ENCODE peak calls at places on chromosomes 5 and 9, in five cellular contexts. M is SJCRH30, S is left ventricle myocardium inferior, D is neuronal stem cell, C is tibial nerve. B is an unnamed sample. For H3K36me3 and H3K4me1, the result is how much of the 10 kb centered on the place peaks cover.

GRCh38 chr5:176675676-176676360 is 28.5 kb downstream of the TSPAN17 start:
- DNase-seq in M (no peak), S (no peak), D (no peak), C (no peak), B (no peak)

GRCh38 chr5:32960340-32961065 is 249.4 kb downstream of the NPR3 start:
- DNase-seq in M (no peak), S (no peak), D (no peak), C (no peak), B (no peak)

GRCh38 chr9:105114956-105115728 is 129.3 kb upstream of the SLC44A1 start:
- DNase-seq in M (no peak), S (peak), D (no peak), C (peak), B (no peak)

GRCh38 chr5:139058121-139058520 is 140.0 kb downstream of the SIL1 start:
- DNase-seq in M (no peak), S (no peak), D (no peak), C (no peak), B (no peak)

GRCh38 chr9:37574996-37575395 is 1.2 kb downstream of the FBXO10 start:
- DNase-seq in M (peak), S (no peak), D (no peak), C (no peak), B (no peak)

GRCh38 chr5:161391724-161392123 is 154.8 kb downstream of the GABRB2 start:
- DNase-seq in M (no peak), S (no peak), D (no peak), C (no peak), B (no peak)

GRCh38 chr9:72982161-72982799 is 29.4 kb upstream of the ALDH1A1 start:
- DNase-seq in M (no peak), S (no peak), D (no peak), C (no peak), B (no peak)

GRCh38 chr5:36683821-36684434 is 77.5 kb downstream of the SLC1A3 start:
- DNase-seq in M (peak), S (peak), D (no peak), C (no peak), B (no peak)

GRCh38 chr5:9047932-9048331 is 497.9 kb downstream of the SEMA5A start:
- DNase-seq in M (no peak), S (no peak), D (no peak), C (no peak), B (no peak)

GRCh38 chr9:89038354-89039091 is 47.3 kb downstream of the S1PR3 start:
- DNase-seq in M (no peak), S (no peak), D (no peak), C (peak), B (no peak)

GRCh38 chr9:92761686-92762085 is 2.9 kb downstream of the BICD2 start:
- DNase-seq in M (no peak), S (no peak), D (no peak), C (no peak), B (no peak)

GRCh38 chr9:26234865-26235264 is 556.6 kb upstream of the TUSC1 start:
- DNase-seq in M (no peak), S (no peak), D (no peak), C (no peak), B (no peak)

GRCh38 chr9:70441622-70442021 is 27.2 kb upstream of the KLF9 start:
- DNase-seq in M (no peak), S (no peak), D (peak), C (no peak), B (no peak)

GRCh38 chr5:74631088-74631960 is 9.2 kb downstream of the ENC1 start:
- DNase-seq in M (no peak), S (no peak), D (no peak), C (no peak), B (peak)

GRCh38 chr5:14665949-14666741 is 1.6 kb downstream of the OTULIN start:
- DNase-seq in M (no peak), S (no peak), D (no peak), C (no peak), B (peak)

DNA sequence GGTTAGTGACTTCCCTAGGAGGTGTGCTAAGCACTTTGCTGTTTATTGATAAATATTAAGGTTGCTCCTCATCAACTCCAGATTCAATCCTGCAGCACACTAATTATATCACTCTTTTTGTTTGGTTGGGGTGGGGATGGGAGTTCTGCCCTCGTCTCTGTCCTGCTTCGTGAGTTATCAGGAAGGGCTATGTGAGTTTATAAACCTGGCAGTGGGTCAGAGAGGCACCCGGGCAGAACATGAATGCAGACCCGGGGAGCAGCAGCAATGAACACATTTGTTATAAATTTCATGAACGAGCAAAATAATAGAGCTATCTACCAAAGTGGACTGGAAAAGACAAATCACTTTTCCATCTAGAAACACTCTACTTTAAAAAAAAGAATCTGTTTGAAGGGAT is 125.5 kb upstream of the WWC1 start:
- DNase-seq in M (no peak), S (no peak), D (no peak), C (no peak), B (no peak)
- H3K36me3 ChIP-seq in M (under half), S (under half), D (under half), C (under half), B (under half)

GRCh38 chr5:80491296-80491695 is 3.4 kb downstream of the FAM151B start:
- DNase-seq in M (no peak), S (no peak), D (no peak), C (no peak), B (no peak)
- H3K4me1 ChIP-seq in M (under half), S (under half), D (under half), C (under half), B (under half)

DNA sequence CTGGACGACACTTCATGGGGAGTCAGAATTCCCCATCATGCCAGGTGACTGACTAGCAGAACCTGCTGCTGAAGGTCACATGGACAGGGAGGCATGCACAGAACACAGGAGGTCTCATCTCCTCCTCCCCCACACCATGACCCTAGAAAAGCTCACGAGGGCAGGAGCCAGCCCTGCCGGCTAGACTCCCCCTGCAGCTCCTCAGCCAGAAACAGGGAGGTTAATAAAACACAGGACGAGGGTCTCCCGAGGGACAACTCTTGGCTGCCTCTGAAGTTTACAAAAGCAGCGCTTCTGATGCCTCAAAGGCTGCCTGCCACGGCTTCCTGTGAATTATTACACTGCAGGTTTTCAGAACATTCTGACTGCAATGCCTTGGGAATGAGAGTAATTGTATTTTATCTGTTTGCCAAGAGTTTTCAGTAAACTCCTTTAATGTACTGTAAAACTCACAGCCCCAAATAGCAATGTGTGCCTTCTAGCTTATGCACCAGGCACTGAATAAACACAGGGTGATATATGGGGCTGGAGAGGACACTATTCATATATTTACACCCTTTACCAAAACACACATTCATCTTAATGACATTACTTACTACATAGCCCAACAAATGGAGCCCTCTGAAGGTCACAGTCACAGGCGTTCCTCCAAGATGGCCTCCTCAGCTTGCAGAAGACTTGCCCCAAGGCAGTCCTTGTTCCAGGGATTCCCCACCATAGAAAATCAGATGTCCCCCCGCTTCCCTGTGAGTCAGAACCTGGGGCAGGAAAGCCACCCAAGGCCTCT is 83.7 kb downstream of the C5orf15 start:
- DNase-seq in M (peak), S (no peak), D (no peak), C (no peak), B (no peak)
- H3K27ac ChIP-seq in M (peak), S (no peak), D (no peak), C (no peak), B (no peak)

DNA sequence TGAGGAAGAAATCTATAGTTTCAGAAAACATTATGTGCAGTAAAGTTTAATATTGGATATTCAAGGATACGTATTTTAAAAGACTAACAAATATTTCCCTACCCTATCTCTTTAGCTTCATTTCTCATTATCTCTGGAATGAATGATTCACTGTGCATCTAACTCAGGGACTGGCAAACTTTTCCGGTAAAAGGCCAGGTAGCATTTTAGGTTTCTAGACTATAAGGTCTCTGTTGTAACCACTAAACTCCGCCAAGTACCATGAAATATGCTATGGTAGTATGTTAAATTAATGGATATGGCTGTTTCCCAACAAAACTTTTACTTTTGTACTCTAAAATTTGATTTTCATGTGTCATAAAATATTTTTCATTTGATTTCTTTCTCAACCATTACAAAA is 13.2 kb downstream of the FEM1C start:
- DNase-seq in M (no peak), S (no peak), D (no peak), C (no peak), B (no peak)
- H3K36me3 ChIP-seq in M (under half), S (under half), D (half or more), C (under half), B (under half)

GRCh38 chr9:35743880-35744518 is 5.0 kb downstream of the GBA2 start:
- DNase-seq in M (no peak), S (no peak), D (no peak), C (no peak), B (no peak)

GRCh38 chr9:35748858-35749514 is at the start of the genes GBA2 and RGP1:
- DNase-seq in M (peak), S (peak), D (peak), C (peak), B (peak)

GRCh38 chr9:35746583-35746982 is 2.4 kb downstream of the GBA2 start:
- DNase-seq in M (no peak), S (no peak), D (no peak), C (no peak), B (no peak)

GRCh38 chr9:35748239-35748857 is 680 bp downstream of the GBA2 start:
- DNase-seq in M (no peak), S (no peak), D (no peak), C (no peak), B (no peak)

GRCh38 chr9:35745569-35745968 is 3.5 kb downstream of the GBA2 start:
- DNase-seq in M (no peak), S (no peak), D (no peak), C (no peak), B (no peak)
- H3K4me1 ChIP-seq in M (under half), S (half or more), D (under half), C (under half), B (under half)

DNA sequence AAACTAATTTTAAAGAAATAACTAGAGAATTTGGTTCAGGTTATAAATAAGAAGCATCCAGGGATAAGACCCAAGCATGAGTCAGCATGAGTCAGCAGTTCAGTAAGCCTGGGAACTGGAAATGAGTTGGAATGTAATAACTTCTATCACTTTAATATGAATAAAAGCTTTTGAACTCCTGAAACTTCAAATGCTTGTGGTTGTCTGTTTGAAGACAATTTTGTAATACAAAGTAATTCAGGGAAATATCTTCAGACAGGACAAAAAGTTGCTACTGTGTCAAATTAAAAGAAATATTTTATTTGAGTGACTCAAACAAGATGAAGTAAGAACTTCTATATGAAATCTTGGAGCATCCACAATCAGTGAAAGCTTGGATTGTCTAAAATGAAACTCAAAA is 331.2 kb upstream of the DAB2 start:
- DNase-seq in M (no peak), S (no peak), D (no peak), C (peak), B (no peak)
- H3K27ac ChIP-seq in M (no peak), S (no peak), D (no peak), C (no peak), B (no peak)

B was measured in naive thymus-derived CD4-positive, alpha-beta T cell.